ENCODE peak calls at places on chromosomes 12 and 14, in eight cellular contexts. E is sigmoid colon; T is HepG2; P is CD8-positive, alpha-beta memory T cell; B is Peyer's patch; U is lower lobe of right lung; A is left ventricle myocardium inferior; X is GM23338. Y is an unnamed sample. For H3K27me3, the result is how much of the 10 kb centered on the place peaks cover.

GRCh38 chr14:104421401-104421821 is 158.2 kb upstream of the C14orf180 start:
- DNase-seq in E (peak), T (no peak), P (no peak), B (no peak), U (no peak), A (no peak), X (no peak), Y (no peak)

GRCh38 chr12:106342397-106343212 is 14.9 kb upstream of the POLR3B start:
- DNase-seq in E (peak), T (peak), P (no peak), B (no peak), U (peak), A (peak), X (no peak), Y (no peak)

GRCh38 chr14:24259282-24260025 is 3.5 kb downstream of the TGM1 start:
- DNase-seq in E (no peak), T (no peak), P (no peak), B (no peak), U (peak), A (no peak), X (no peak), Y (no peak)

GRCh38 chr12:105561981-105562726 is 231.7 kb downstream of the C12orf75 start:
- DNase-seq in E (peak), T (no peak), P (no peak), B (no peak), U (no peak), A (peak), X (peak), Y (no peak)

GRCh38 chr12:95815635-95816212 is 25.2 kb upstream of the NTN4 start:
- DNase-seq in E (no peak), T (peak), P (no peak), B (no peak), U (no peak), A (no peak), X (peak), Y (no peak)

GRCh38 chr12:23099604-23100003 is 474.6 kb downstream of the ETNK1 start:
- DNase-seq in E (no peak), T (no peak), P (no peak), B (no peak), U (no peak), A (no peak), X (peak), Y (no peak)

GRCh38 chr14:65732112-65732511 is 319.6 kb downstream of the FUT8 start:
- DNase-seq in E (no peak), T (no peak), P (no peak), B (no peak), U (no peak), A (no peak), X (no peak), Y (no peak)

GRCh38 chr14:90620540-90621204 is 195.6 kb downstream of the TTC7B start:
- DNase-seq in E (no peak), T (no peak), P (no peak), B (no peak), U (no peak), A (no peak), X (no peak), Y (no peak)

GRCh38 chr12:96850676-96851075 is 56.4 kb upstream of the NEDD1 start:
- DNase-seq in E (no peak), T (no peak), P (no peak), B (no peak), U (no peak), A (no peak), X (no peak), Y (no peak)

GRCh38 chr12:103455020-103455763 is 40.6 kb downstream of the C12orf42 start:
- DNase-seq in E (no peak), T (no peak), P (peak), B (peak), U (no peak), A (no peak), X (no peak), Y (peak)

GRCh38 chr14:77409131-77409533 is 14.2 kb downstream of the NOXRED1 start:
- DNase-seq in E (no peak), T (peak), P (no peak), B (no peak), U (no peak), A (no peak), X (peak), Y (no peak)

GRCh38 chr12:115885040-115885439 is 392.5 kb downstream of the MED13L start:
- DNase-seq in E (no peak), T (no peak), P (no peak), B (no peak), U (no peak), A (no peak), X (no peak), Y (no peak)

GRCh38 chr12:122356192-122356635 is 66.3 kb downstream of the CLIP1 start:
- DNase-seq in E (no peak), T (peak), P (peak), B (peak), U (no peak), A (no peak), X (peak), Y (peak)

GRCh38 chr14:104749111-104749649 is 3.8 kb upstream of the SIVA1 start:
- DNase-seq in E (peak), T (peak), P (no peak), B (no peak), U (no peak), A (no peak), X (no peak), Y (no peak)

GRCh38 chr12:67358686-67359374 is 89.7 kb downstream of the CAND1 start:
- DNase-seq in E (no peak), T (no peak), P (no peak), B (no peak), U (no peak), A (no peak), X (no peak), Y (no peak)

GRCh38 chr12:19179986-19180385 is 50.5 kb downstream of the PLEKHA5 start:
- DNase-seq in E (no peak), T (no peak), P (no peak), B (no peak), U (no peak), A (no peak), X (no peak), Y (no peak)

GRCh38 chr14:105299654-105300541 is 903 bp downstream of the BRF1 start:
- DNase-seq in E (peak), T (no peak), P (peak), B (no peak), U (peak), A (no peak), X (no peak), Y (peak)

GRCh38 chr14:75811862-75812505 is 150.9 kb downstream of the TTLL5 start:
- DNase-seq in E (no peak), T (no peak), P (no peak), B (no peak), U (no peak), A (no peak), X (peak), Y (no peak)

GRCh38 chr12:66901136-66901932 is 222.5 kb upstream of the GRIP1 start:
- DNase-seq in E (no peak), T (no peak), P (no peak), B (no peak), U (no peak), A (no peak), X (no peak), Y (no peak)

GRCh38 chr12:49541911-49542505 is 3.2 kb downstream of the KCNH3 start:
- DNase-seq in E (peak), T (no peak), P (no peak), B (no peak), U (no peak), A (no peak), X (no peak), Y (no peak)
- H3K27me3 ChIP-seq in E (under half), T (under half), P (under half), B (under half), U (under half), A (half or more), X (half or more), Y (under half)

GRCh38 chr12:109542876-109543275 is 30.4 kb downstream of the MMAB start:
- DNase-seq in E (no peak), T (no peak), P (no peak), B (no peak), U (no peak), A (no peak), X (no peak), Y (no peak)

GRCh38 chr12:109540526-109541411 is 32.5 kb downstream of the MMAB start:
- DNase-seq in E (no peak), T (peak), P (no peak), B (no peak), U (no peak), A (no peak), X (no peak), Y (no peak)

GRCh38 chr12:109539508-109539907 is 33.8 kb downstream of the MMAB start:
- DNase-seq in E (no peak), T (no peak), P (no peak), B (no peak), U (no peak), A (no peak), X (no peak), Y (no peak)

GRCh38 chr12:109542014-109542413 is 31.3 kb downstream of the MMAB start:
- DNase-seq in E (no peak), T (no peak), P (no peak), B (no peak), U (no peak), A (no peak), X (no peak), Y (no peak)

GRCh38 chr12:109541412-109541725 is 31.9 kb downstream of the MMAB start:
- DNase-seq in E (no peak), T (no peak), P (no peak), B (no peak), U (no peak), A (no peak), X (no peak), Y (no peak)
- H3K27ac ChIP-seq in E (no peak), T (no peak), P (no peak), B (no peak), U (no peak), A (no peak), X (no peak), Y (no peak)

DNA sequence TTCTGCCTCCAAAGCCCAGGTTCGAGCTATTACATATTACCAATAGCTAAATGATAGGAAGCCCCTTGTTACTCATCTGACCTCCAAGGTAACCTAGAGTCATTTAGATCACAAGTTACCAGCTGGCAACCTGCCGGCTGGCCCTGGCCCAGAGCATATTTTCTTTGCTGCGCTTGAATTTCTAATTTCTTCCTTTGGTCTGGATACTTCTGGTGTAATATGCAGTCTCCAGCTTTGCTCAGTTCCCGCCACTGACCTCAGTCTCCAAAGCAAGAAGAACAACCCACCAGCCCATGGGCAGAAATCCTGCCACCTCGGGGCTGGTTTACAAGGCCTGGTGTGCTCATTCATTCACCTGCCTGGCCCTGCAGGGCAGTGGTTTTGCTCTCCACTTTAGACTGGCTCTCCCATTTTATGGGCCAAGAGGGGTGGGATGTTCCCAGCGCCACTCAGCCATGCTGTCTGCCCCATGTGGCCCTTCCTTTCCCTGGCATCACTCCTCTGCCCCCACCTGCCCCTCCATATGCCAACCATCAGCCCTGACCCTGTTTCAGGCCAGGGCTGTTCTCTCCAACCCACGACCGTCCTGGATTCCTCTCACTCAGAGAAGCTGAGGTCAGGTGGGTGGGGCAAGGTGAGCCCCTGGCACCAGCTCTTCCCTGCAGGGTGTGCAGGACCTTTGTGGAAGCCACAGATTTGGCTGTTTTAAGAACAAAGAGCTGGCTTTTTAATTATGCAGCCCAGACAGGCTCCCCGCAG is 76.0 kb downstream of the PRIMA1 start:
- DNase-seq in E (peak), T (no peak), P (no peak), B (no peak), U (no peak), A (no peak), X (no peak), Y (no peak)
- H3K4me3 ChIP-seq in E (no peak), T (no peak), P (no peak), B (no peak), U (no peak), A (no peak), X (no peak), Y (no peak)

GRCh38 chr12:30822385-30823139 is 67.8 kb upstream of the CAPRIN2 start:
- DNase-seq in E (peak), T (no peak), P (peak), B (peak), U (peak), A (peak), X (peak), Y (peak)
- H3K27me3 ChIP-seq in E (under half), T (under half), P (under half), B (under half), U (under half), A (under half), X (under half), Y (under half)

GRCh38 chr12:9326085-9326484 is 117.9 kb upstream of the PZP start:
- DNase-seq in E (no peak), T (no peak), P (no peak), B (no peak), U (no peak), A (no peak), X (no peak), Y (no peak)

GRCh38 chr12:9325513-9325912 is 117.3 kb upstream of the PZP start:
- DNase-seq in E (no peak), T (no peak), P (no peak), B (no peak), U (no peak), A (no peak), X (no peak), Y (no peak)

GRCh38 chr12:9327307-9327706 is 119.1 kb upstream of the PZP start:
- DNase-seq in E (no peak), T (no peak), P (no peak), B (no peak), U (no peak), A (no peak), X (no peak), Y (no peak)

GRCh38 chr12:9329019-9329418 is 120.8 kb upstream of the PZP start:
- DNase-seq in E (no peak), T (no peak), P (no peak), B (no peak), U (no peak), A (no peak), X (no peak), Y (no peak)

DNA sequence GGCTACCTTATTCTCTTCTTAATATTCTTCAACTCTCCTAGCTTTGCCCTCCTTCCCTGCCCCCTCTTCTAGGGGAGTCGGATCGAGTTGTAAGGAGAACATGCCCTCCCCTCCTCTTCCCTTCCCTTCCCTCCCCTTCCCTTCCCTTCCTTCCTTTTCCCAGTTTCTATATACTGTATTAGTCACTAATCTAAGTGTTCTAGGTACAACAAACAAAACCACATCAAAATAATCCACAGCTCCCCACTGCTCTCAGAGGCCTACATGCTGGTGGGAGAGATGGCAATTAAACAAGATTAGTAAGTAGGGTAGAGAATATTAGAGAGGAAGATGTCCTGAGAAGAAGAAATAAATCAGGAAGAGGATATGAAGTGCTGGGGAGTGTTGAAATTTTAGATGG is 119.9 kb upstream of the PZP start:
- DNase-seq in E (no peak), T (no peak), P (no peak), B (no peak), U (no peak), A (no peak), X (no peak), Y (no peak)
- H3K27ac ChIP-seq in E (no peak), T (no peak), P (no peak), B (no peak), U (no peak), A (no peak), X (no peak), Y (no peak)

DNA sequence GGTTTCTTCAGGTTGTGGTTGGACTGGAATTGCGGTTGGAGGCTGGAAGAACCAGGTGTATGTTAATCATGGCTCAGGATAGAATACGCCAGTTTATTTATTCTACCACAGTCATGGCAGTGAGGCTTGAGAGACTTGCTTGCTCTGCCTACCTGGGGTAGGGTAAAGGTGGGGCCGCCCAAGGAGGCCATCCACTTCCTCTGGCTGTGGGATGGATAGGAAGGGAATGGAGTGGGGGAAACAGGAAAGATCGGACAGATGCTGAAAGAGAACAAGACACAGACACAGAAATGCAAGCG is 8.1 kb downstream of the SHMT2 start:
- DNase-seq in E (no peak), T (no peak), P (no peak), B (no peak), U (no peak), A (no peak), X (peak), Y (no peak)
- H3K4me3 ChIP-seq in E (no peak), T (peak), P (no peak), B (no peak), U (no peak), A (peak), X (peak), Y (no peak)

GRCh38 chr12:108241961-108242360 is 97.2 kb downstream of the CMKLR1 start:
- DNase-seq in E (no peak), T (no peak), P (no peak), B (no peak), U (no peak), A (no peak), X (no peak), Y (no peak)
- H3K27me3 ChIP-seq in E (under half), T (under half), P (under half), B (under half), U (under half), A (under half), X (under half), Y (under half)